ENCODE peak calls at places on chromosome 7, in ten cellular contexts. One of them, this sample, is unnamed.
A peak's percentile ranks its signal among the peaks of the same experiment; 100 is the strongest.

GRCh38 chr7:158353606-158354570 is 233.7 kb downstream of the PTPRN2 start:
- DNase-seq in neuronal stem cell: peak; percentile 51
- DNase-seq in GM23248: peak; percentile 19
- DNase-seq in right lobe of liver: no peak
- DNase-seq in brain microvascular endothelial cell: peak; percentile 41
- DNase-seq in hepatocyte: no peak
- DNase-seq in substantia nigra: no peak
- DNase-seq in foreskin keratinocyte: no peak
- DNase-seq in lower lobe of right lung: no peak
- DNase-seq in PC-3: peak; percentile 61
- DNase-seq in this sample: no peak

GRCh38 chr7:898460-898854 is 22.1 kb downstream of the GET4 start:
- DNase-seq in GM23248: no peak
- DNase-seq in brain microvascular endothelial cell: no peak
- DNase-seq in neuronal stem cell: no peak
- DNase-seq in foreskin keratinocyte: no peak
- DNase-seq in lower lobe of right lung: no peak
- DNase-seq in substantia nigra: no peak
- DNase-seq in right lobe of liver: no peak
- DNase-seq in hepatocyte: no peak
- DNase-seq in PC-3: no peak
- DNase-seq in this sample: no peak

GRCh38 chr7:157949711-157950110 is 612.9 kb downstream of the DNAJB6 start:
- DNase-seq in foreskin keratinocyte: no peak
- DNase-seq in lower lobe of right lung: no peak
- DNase-seq in substantia nigra: no peak
- DNase-seq in GM23248: no peak
- DNase-seq in neuronal stem cell: no peak
- DNase-seq in brain microvascular endothelial cell: no peak
- DNase-seq in right lobe of liver: no peak
- DNase-seq in hepatocyte: no peak
- DNase-seq in PC-3: peak; percentile 82
- DNase-seq in this sample: peak; percentile 1

GRCh38 chr7:7653568-7654187 is 13.1 kb downstream of the UMAD1 start:
- DNase-seq in lower lobe of right lung: no peak
- DNase-seq in substantia nigra: no peak
- DNase-seq in neuronal stem cell: peak; percentile 18
- DNase-seq in GM23248: peak; percentile 23
- DNase-seq in foreskin keratinocyte: no peak
- DNase-seq in PC-3: peak; percentile 38
- DNase-seq in right lobe of liver: no peak
- DNase-seq in brain microvascular endothelial cell: no peak
- DNase-seq in hepatocyte: peak; percentile 16
- DNase-seq in this sample: no peak

GRCh38 chr7:140176271-140176701 is 497 bp downstream of the KDM7A start:
- DNase-seq in substantia nigra: no peak
- DNase-seq in foreskin keratinocyte: no peak
- DNase-seq in neuronal stem cell: peak; percentile 20
- DNase-seq in GM23248: peak; percentile 66
- DNase-seq in brain microvascular endothelial cell: no peak
- DNase-seq in hepatocyte: peak; percentile 58
- DNase-seq in right lobe of liver: no peak
- DNase-seq in PC-3: no peak
- DNase-seq in lower lobe of right lung: peak; percentile 50
- DNase-seq in this sample: no peak

GRCh38 chr7:19915596-19915995 is 142.2 kb upstream of the TMEM196 start:
- DNase-seq in hepatocyte: no peak
- DNase-seq in substantia nigra: no peak
- DNase-seq in neuronal stem cell: no peak
- DNase-seq in brain microvascular endothelial cell: no peak
- DNase-seq in lower lobe of right lung: no peak
- DNase-seq in PC-3: no peak
- DNase-seq in GM23248: no peak
- DNase-seq in foreskin keratinocyte: no peak
- DNase-seq in right lobe of liver: no peak
- DNase-seq in this sample: no peak

GRCh38 chr7:50416509-50417299 is 33.4 kb downstream of the FIGNL1 start:
- DNase-seq in PC-3: no peak
- DNase-seq in foreskin keratinocyte: no peak
- DNase-seq in brain microvascular endothelial cell: no peak
- DNase-seq in GM23248: no peak
- DNase-seq in hepatocyte: no peak
- DNase-seq in neuronal stem cell: no peak
- DNase-seq in substantia nigra: no peak
- DNase-seq in lower lobe of right lung: no peak
- DNase-seq in right lobe of liver: no peak
- DNase-seq in this sample: no peak

GRCh38 chr7:131498237-131498885 is 58.1 kb downstream of the PODXL start:
- DNase-seq in substantia nigra: no peak
- DNase-seq in PC-3: no peak
- DNase-seq in right lobe of liver: no peak
- DNase-seq in hepatocyte: no peak
- DNase-seq in neuronal stem cell: no peak
- DNase-seq in GM23248: peak; percentile 73
- DNase-seq in lower lobe of right lung: no peak
- DNase-seq in brain microvascular endothelial cell: no peak
- DNase-seq in foreskin keratinocyte: no peak
- DNase-seq in this sample: no peak

GRCh38 chr7:28152594-28152993 is 28.0 kb downstream of the JAZF1 start:
- DNase-seq in hepatocyte: no peak
- DNase-seq in GM23248: no peak
- DNase-seq in neuronal stem cell: no peak
- DNase-seq in PC-3: no peak
- DNase-seq in right lobe of liver: no peak
- DNase-seq in substantia nigra: no peak
- DNase-seq in foreskin keratinocyte: no peak
- DNase-seq in brain microvascular endothelial cell: no peak
- DNase-seq in lower lobe of right lung: no peak
- DNase-seq in this sample: no peak

GRCh38 chr7:28145931-28146330 is 34.7 kb downstream of the JAZF1 start:
- DNase-seq in hepatocyte: no peak
- DNase-seq in lower lobe of right lung: no peak
- DNase-seq in brain microvascular endothelial cell: no peak
- DNase-seq in PC-3: no peak
- DNase-seq in right lobe of liver: no peak
- DNase-seq in foreskin keratinocyte: no peak
- DNase-seq in GM23248: no peak
- DNase-seq in substantia nigra: no peak
- DNase-seq in neuronal stem cell: no peak
- DNase-seq in this sample: no peak

GRCh38 chr7:28145090-28145626 is 35.4 kb downstream of the JAZF1 start:
- DNase-seq in brain microvascular endothelial cell: no peak
- DNase-seq in PC-3: no peak
- DNase-seq in right lobe of liver: no peak
- DNase-seq in neuronal stem cell: no peak
- DNase-seq in hepatocyte: no peak
- DNase-seq in GM23248: no peak
- DNase-seq in lower lobe of right lung: no peak
- DNase-seq in foreskin keratinocyte: no peak
- DNase-seq in substantia nigra: no peak
- DNase-seq in this sample: no peak

GRCh38 chr7:28151965-28152364 is 28.6 kb downstream of the JAZF1 start:
- DNase-seq in foreskin keratinocyte: peak; percentile 46
- DNase-seq in hepatocyte: no peak
- DNase-seq in lower lobe of right lung: no peak
- DNase-seq in GM23248: peak; percentile 54
- DNase-seq in brain microvascular endothelial cell: peak; percentile 43
- DNase-seq in right lobe of liver: no peak
- DNase-seq in substantia nigra: no peak
- DNase-seq in neuronal stem cell: no peak
- DNase-seq in PC-3: peak; percentile 60
- DNase-seq in this sample: no peak

DNA sequence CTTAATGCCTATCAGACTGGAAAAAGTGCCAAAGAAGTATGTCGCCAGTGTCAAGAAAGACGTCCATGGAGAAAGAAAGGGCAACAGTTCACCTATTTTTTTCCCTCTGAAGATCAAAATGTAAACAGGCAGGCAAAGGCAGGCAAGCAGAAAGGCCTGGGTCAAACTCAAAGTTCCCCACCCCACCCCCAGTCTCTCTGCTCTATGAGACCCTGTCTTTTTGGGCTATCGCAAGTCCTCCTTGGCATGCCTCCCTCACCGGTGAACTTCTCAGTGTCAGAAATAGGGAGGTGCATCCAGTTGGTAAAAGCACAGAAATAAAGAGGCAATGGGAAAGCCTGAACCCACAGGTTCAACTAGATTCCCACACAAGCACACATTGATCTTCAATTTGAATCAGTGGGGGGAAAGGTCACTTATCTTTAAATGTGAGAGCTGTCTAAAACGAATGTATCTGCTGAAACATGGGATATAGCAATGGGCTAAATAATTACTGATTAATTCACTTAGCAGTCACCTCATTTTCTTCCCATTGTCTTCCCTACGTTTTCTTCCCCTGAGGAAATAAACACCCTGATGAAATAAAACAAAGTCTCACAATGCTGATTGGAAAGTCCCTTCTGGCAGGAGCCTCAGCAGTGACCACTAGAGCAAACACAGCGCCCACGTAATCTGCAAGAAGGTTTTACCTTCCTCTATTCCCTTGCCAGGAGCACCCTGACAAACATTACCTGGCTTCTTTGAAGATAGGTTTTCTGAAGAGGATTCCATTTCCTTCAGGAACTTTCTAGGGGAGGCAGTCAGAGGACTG is 31.1 kb downstream of the JAZF1 start:
- DNase-seq in foreskin keratinocyte: no peak
- DNase-seq in substantia nigra: no peak
- DNase-seq in right lobe of liver: no peak
- DNase-seq in GM23248: no peak
- DNase-seq in hepatocyte: no peak
- DNase-seq in PC-3: peak; percentile 11
- DNase-seq in lower lobe of right lung: no peak
- DNase-seq in brain microvascular endothelial cell: no peak
- DNase-seq in neuronal stem cell: no peak
- DNase-seq in this sample: no peak
- H3K27ac ChIP-seq in foreskin keratinocyte: no peak overlapping the region
- H3K27ac ChIP-seq in substantia nigra: no peak overlapping the region
- H3K27ac ChIP-seq in right lobe of liver: peak overlapping the region; percentile 34
- H3K27ac ChIP-seq in GM23248: no peak overlapping the region
- H3K27ac ChIP-seq in hepatocyte: peak overlapping the region; percentile 47
- H3K27ac ChIP-seq in PC-3: no peak overlapping the region
- H3K27ac ChIP-seq in lower lobe of right lung: no peak overlapping the region
- H3K27ac ChIP-seq in brain microvascular endothelial cell: no peak overlapping the region
- H3K27ac ChIP-seq in neuronal stem cell: no peak overlapping the region
- H3K27ac ChIP-seq in this sample: no peak overlapping the region

DNA sequence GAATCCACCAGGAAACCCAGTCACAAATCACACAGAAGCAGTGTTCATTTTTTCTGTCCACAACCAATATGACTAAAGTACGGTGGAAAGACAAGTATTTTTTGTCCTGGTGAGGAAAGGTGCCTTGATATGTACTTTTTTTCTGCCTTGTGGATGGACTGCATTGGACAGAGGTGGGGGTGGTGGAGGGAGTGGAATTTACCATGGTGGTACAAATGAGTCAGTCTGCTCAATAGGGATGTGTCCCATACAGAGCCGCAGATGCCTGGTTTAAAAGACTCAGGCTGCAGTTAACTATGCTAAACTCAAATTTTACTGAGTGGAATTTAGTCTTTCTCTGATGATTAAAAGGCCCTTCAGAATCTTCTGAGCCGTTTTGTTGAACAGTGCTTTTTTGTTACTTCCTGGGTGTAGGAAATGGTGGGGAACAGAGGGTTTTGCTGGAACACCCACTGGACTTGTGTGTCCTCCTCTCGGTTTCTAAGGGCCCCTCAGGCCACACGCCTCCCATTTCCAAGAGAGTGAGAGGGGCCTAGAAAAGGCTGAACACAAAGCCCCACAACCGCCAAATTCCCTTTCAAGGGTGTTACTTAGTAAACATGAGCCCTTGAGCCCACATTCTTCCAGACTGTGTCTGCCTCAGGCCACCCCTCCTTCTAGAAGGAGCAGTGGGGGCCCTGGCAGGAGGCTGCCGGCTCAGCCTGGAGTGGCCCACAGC is 674.3 kb upstream of the GALNT17 start:
- DNase-seq in GM23248: no peak
- DNase-seq in brain microvascular endothelial cell: no peak
- DNase-seq in substantia nigra: no peak
- DNase-seq in foreskin keratinocyte: no peak
- DNase-seq in hepatocyte: peak; percentile 19
- DNase-seq in lower lobe of right lung: no peak
- DNase-seq in neuronal stem cell: no peak
- DNase-seq in right lobe of liver: no peak
- DNase-seq in PC-3: no peak
- DNase-seq in this sample: no peak
- H3K27ac ChIP-seq in GM23248: no peak overlapping the region
- H3K27ac ChIP-seq in brain microvascular endothelial cell: no peak overlapping the region
- H3K27ac ChIP-seq in substantia nigra: no peak overlapping the region
- H3K27ac ChIP-seq in foreskin keratinocyte: no peak overlapping the region
- H3K27ac ChIP-seq in hepatocyte: peak overlapping the region; percentile 20
- H3K27ac ChIP-seq in lower lobe of right lung: no peak overlapping the region
- H3K27ac ChIP-seq in neuronal stem cell: no peak overlapping the region
- H3K27ac ChIP-seq in right lobe of liver: no peak overlapping the region
- H3K27ac ChIP-seq in PC-3: no peak overlapping the region
- H3K27ac ChIP-seq in this sample: no peak overlapping the region

DNA sequence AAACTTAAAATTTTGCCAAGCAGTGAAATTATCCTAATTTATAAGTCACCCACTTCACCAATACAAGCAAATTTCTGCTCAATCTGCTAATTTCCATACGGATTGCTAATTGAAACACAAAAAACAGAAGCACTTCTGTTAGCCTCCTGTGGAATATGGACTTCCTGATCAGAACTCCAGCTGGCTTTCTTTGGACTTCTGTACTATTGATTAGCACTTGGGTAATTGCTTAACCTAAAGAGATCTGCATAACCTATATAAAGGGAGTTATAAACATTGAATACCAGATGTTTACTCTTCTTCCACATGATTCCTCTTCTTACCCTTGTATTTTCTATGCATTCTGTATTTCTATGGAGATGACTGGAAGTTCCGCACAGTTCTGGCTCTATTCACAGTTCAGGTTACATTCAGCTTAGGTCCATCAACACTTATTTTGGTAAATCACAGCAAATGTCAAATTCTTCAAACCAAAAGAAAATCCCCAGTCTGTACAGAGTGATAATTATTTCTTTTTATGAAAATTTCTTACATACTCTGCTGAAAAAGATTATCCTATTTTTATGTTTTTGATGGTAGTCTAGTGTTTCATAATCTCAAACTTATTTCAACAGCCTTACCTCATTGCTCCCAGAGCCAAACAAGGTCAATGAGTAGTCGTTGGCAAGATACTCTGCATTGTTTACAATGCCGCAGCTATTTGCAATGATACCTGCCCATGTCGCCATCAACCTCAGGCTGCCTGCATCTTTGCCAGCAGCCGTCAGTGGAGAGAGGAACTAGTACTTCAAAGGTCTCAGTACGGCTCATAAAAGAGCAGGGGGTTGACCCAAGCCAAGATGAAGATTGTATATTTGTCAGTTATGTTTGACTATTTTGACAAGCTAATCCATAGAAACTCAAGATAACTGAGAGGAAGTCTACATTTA is 225.6 kb downstream of the AHR start:
- DNase-seq in GM23248: peak; percentile 74
- DNase-seq in substantia nigra: no peak
- DNase-seq in hepatocyte: peak; percentile 30
- DNase-seq in neuronal stem cell: no peak
- DNase-seq in brain microvascular endothelial cell: peak; percentile 68
- DNase-seq in foreskin keratinocyte: peak; percentile 47
- DNase-seq in right lobe of liver: peak; percentile 87
- DNase-seq in PC-3: peak; percentile 70
- DNase-seq in lower lobe of right lung: peak; percentile 74
- DNase-seq in this sample: peak; percentile 91
- H3K27ac ChIP-seq in GM23248: peak overlapping the region; percentile 80
- H3K27ac ChIP-seq in substantia nigra: no peak overlapping the region
- H3K27ac ChIP-seq in hepatocyte: peak overlapping the region; percentile 43
- H3K27ac ChIP-seq in neuronal stem cell: no peak overlapping the region
- H3K27ac ChIP-seq in brain microvascular endothelial cell: peak overlapping the region; percentile 94
- H3K27ac ChIP-seq in foreskin keratinocyte: no peak overlapping the region
- H3K27ac ChIP-seq in right lobe of liver: peak overlapping the region; percentile 63
- H3K27ac ChIP-seq in PC-3: peak overlapping the region; percentile 22
- H3K27ac ChIP-seq in lower lobe of right lung: peak overlapping the region; percentile 37
- H3K27ac ChIP-seq in this sample: peak overlapping the region; percentile 86

DNA sequence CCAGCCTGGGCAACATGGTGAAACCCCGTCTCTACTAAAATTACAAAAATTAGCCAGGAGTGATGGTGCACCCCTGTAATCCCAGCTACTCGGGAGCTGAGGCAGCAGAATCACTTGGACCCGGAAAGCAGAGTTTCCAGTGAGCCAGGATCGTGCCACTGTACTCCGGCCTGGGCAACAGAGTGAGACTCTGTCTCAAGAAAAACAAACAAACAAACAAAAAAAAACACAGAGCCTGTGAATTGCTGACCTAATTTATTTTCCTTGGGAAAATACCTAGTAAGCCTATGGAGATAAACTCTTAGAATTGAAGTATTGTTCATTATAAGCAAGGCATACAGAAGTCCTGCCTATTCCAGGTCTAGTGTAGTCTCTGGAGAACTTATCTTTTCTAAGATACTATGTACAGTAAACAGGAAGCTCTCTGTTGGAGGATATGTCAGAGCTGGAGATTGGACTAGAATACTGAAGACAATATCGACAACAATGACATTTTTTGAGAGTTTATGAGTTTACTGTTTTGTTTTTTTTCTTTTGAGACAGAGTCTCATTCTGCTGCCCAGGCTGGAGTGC is 14.9 kb downstream of the GTF2I start:
- DNase-seq in lower lobe of right lung: no peak
- DNase-seq in hepatocyte: no peak
- DNase-seq in GM23248: no peak
- DNase-seq in neuronal stem cell: no peak
- DNase-seq in substantia nigra: no peak
- DNase-seq in foreskin keratinocyte: no peak
- DNase-seq in brain microvascular endothelial cell: no peak
- DNase-seq in PC-3: no peak
- DNase-seq in right lobe of liver: no peak
- DNase-seq in this sample: no peak
- H3K27ac ChIP-seq in lower lobe of right lung: peak overlapping the region; percentile 21
- H3K27ac ChIP-seq in hepatocyte: peak overlapping the region; percentile 30
- H3K27ac ChIP-seq in GM23248: no peak overlapping the region
- H3K27ac ChIP-seq in neuronal stem cell: no peak overlapping the region
- H3K27ac ChIP-seq in substantia nigra: no peak overlapping the region
- H3K27ac ChIP-seq in foreskin keratinocyte: no peak overlapping the region
- H3K27ac ChIP-seq in brain microvascular endothelial cell: no peak overlapping the region
- H3K27ac ChIP-seq in PC-3: no peak overlapping the region
- H3K27ac ChIP-seq in right lobe of liver: peak overlapping the region; percentile 34
- H3K27ac ChIP-seq in this sample: peak overlapping the region; percentile 50